ENCODE peak calls at places on chromosomes 12 and 14, in seven cellular contexts. One of them, this sample, is unnamed.

GRCh38 chr14:61268797-61269196 is 12.3 kb downstream of the TMEM30B start:
- DNase-seq in OCI-LY7: no peak
- DNase-seq in GM23248: peak
- DNase-seq in hepatocyte: no peak
- DNase-seq in fibroblast of lung: no peak
- DNase-seq in HepG2: no peak
- DNase-seq in neuronal stem cell: no peak
- DNase-seq in this sample: no peak

GRCh38 chr12:68290126-68290525 is 36.7 kb upstream of the IL22 start:
- DNase-seq in HepG2: no peak
- DNase-seq in fibroblast of lung: peak
- DNase-seq in hepatocyte: no peak
- DNase-seq in GM23248: no peak
- DNase-seq in neuronal stem cell: no peak
- DNase-seq in OCI-LY7: no peak
- DNase-seq in this sample: no peak

GRCh38 chr14:74242055-74243042 is 3.1 kb downstream of the VSX2 start:
- DNase-seq in HepG2: no peak
- DNase-seq in fibroblast of lung: no peak
- DNase-seq in OCI-LY7: no peak
- DNase-seq in neuronal stem cell: no peak
- DNase-seq in hepatocyte: no peak
- DNase-seq in GM23248: no peak
- DNase-seq in this sample: no peak

GRCh38 chr12:109586385-109587296 is 13.0 kb downstream of the MVK start:
- DNase-seq in OCI-LY7: no peak
- DNase-seq in HepG2: peak
- DNase-seq in hepatocyte: no peak
- DNase-seq in GM23248: no peak
- DNase-seq in fibroblast of lung: no peak
- DNase-seq in neuronal stem cell: no peak
- DNase-seq in this sample: no peak

GRCh38 chr14:94129111-94129757 is at the start of gene IFI27L2:
- DNase-seq in OCI-LY7: peak
- DNase-seq in neuronal stem cell: peak
- DNase-seq in HepG2: peak
- DNase-seq in fibroblast of lung: peak
- DNase-seq in GM23248: peak
- DNase-seq in hepatocyte: peak
- DNase-seq in this sample: peak

GRCh38 chr12:20601668-20602280 is 93.4 kb upstream of the SLCO1C1 start:
- DNase-seq in fibroblast of lung: peak
- DNase-seq in GM23248: peak
- DNase-seq in neuronal stem cell: no peak
- DNase-seq in HepG2: peak
- DNase-seq in hepatocyte: peak
- DNase-seq in OCI-LY7: peak
- DNase-seq in this sample: no peak

GRCh38 chr12:32270818-32271710 is 128.3 kb upstream of the FGD4 start:
- DNase-seq in GM23248: peak
- DNase-seq in neuronal stem cell: no peak
- DNase-seq in hepatocyte: peak
- DNase-seq in HepG2: peak
- DNase-seq in fibroblast of lung: peak
- DNase-seq in OCI-LY7: peak
- DNase-seq in this sample: no peak

GRCh38 chr14:101082036-101082435 is 178.5 kb upstream of the RTL1 start:
- DNase-seq in HepG2: no peak
- DNase-seq in neuronal stem cell: no peak
- DNase-seq in OCI-LY7: no peak
- DNase-seq in GM23248: no peak
- DNase-seq in hepatocyte: no peak
- DNase-seq in fibroblast of lung: no peak
- DNase-seq in this sample: no peak

GRCh38 chr12:44851586-44851985 is 24.5 kb downstream of the NELL2 start:
- DNase-seq in hepatocyte: no peak
- DNase-seq in neuronal stem cell: no peak
- DNase-seq in GM23248: no peak
- DNase-seq in HepG2: no peak
- DNase-seq in OCI-LY7: no peak
- DNase-seq in fibroblast of lung: no peak
- DNase-seq in this sample: no peak

GRCh38 chr12:72346331-72346944 is 74.3 kb downstream of the TRHDE start:
- DNase-seq in fibroblast of lung: peak
- DNase-seq in HepG2: peak
- DNase-seq in GM23248: peak
- DNase-seq in neuronal stem cell: peak
- DNase-seq in OCI-LY7: peak
- DNase-seq in hepatocyte: peak
- DNase-seq in this sample: peak

GRCh38 chr14:51004352-51004800 is 60.1 kb upstream of the PYGL start:
- DNase-seq in OCI-LY7: no peak
- DNase-seq in HepG2: no peak
- DNase-seq in hepatocyte: no peak
- DNase-seq in GM23248: peak
- DNase-seq in neuronal stem cell: no peak
- DNase-seq in fibroblast of lung: no peak
- DNase-seq in this sample: no peak

GRCh38 chr14:23469906-23470403 is 452 bp downstream of the NGDN start:
- DNase-seq in HepG2: no peak
- DNase-seq in OCI-LY7: no peak
- DNase-seq in GM23248: peak
- DNase-seq in neuronal stem cell: no peak
- DNase-seq in hepatocyte: peak
- DNase-seq in fibroblast of lung: peak
- DNase-seq in this sample: no peak

GRCh38 chr14:77037338-77037782 is 8.9 kb upstream of the IRF2BPL start:
- DNase-seq in fibroblast of lung: no peak
- DNase-seq in neuronal stem cell: no peak
- DNase-seq in GM23248: no peak
- DNase-seq in hepatocyte: no peak
- DNase-seq in HepG2: no peak
- DNase-seq in OCI-LY7: no peak
- DNase-seq in this sample: no peak

GRCh38 chr12:132597333-132598283 is 12.8 kb downstream of the LRCOL1 start:
- DNase-seq in neuronal stem cell: peak
- DNase-seq in GM23248: peak
- DNase-seq in fibroblast of lung: peak
- DNase-seq in hepatocyte: peak
- DNase-seq in HepG2: no peak
- DNase-seq in OCI-LY7: peak
- DNase-seq in this sample: no peak

GRCh38 chr12:27297576-27297975 is 35.1 kb upstream of the BMAL2 start:
- DNase-seq in HepG2: no peak
- DNase-seq in neuronal stem cell: no peak
- DNase-seq in GM23248: no peak
- DNase-seq in fibroblast of lung: no peak
- DNase-seq in hepatocyte: no peak
- DNase-seq in OCI-LY7: no peak
- DNase-seq in this sample: no peak

GRCh38 chr12:69688496-69689427 is 10.3 kb downstream of the BEST3 start:
- DNase-seq in neuronal stem cell: no peak
- DNase-seq in hepatocyte: peak
- DNase-seq in fibroblast of lung: peak
- DNase-seq in GM23248: peak
- DNase-seq in OCI-LY7: no peak
- DNase-seq in HepG2: peak
- DNase-seq in this sample: peak

GRCh38 chr14:29321646-29322045 is 555.1 kb downstream of the FOXG1 start:
- DNase-seq in OCI-LY7: no peak
- DNase-seq in hepatocyte: peak
- DNase-seq in HepG2: no peak
- DNase-seq in fibroblast of lung: peak
- DNase-seq in neuronal stem cell: no peak
- DNase-seq in GM23248: peak
- DNase-seq in this sample: no peak

GRCh38 chr12:57152408-57153038 is 5.1 kb upstream of the LRP1-AS start:
- DNase-seq in hepatocyte: no peak
- DNase-seq in HepG2: no peak
- DNase-seq in GM23248: peak
- DNase-seq in neuronal stem cell: no peak
- DNase-seq in fibroblast of lung: peak
- DNase-seq in OCI-LY7: no peak
- DNase-seq in this sample: no peak

GRCh38 chr12:116878567-116879508 is 2.4 kb downstream of the HRK start:
- DNase-seq in hepatocyte: no peak
- DNase-seq in neuronal stem cell: no peak
- DNase-seq in OCI-LY7: no peak
- DNase-seq in fibroblast of lung: no peak
- DNase-seq in GM23248: peak
- DNase-seq in HepG2: no peak
- DNase-seq in this sample: peak

GRCh38 chr14:31858868-31859267 is 218.2 kb upstream of the ARHGAP5 start:
- DNase-seq in fibroblast of lung: peak
- DNase-seq in GM23248: peak
- DNase-seq in OCI-LY7: no peak
- DNase-seq in HepG2: peak
- DNase-seq in hepatocyte: no peak
- DNase-seq in neuronal stem cell: no peak
- DNase-seq in this sample: no peak

GRCh38 chr12:24695657-24696329 is 253.1 kb downstream of the BCAT1 start:
- DNase-seq in hepatocyte: no peak
- DNase-seq in OCI-LY7: no peak
- DNase-seq in fibroblast of lung: peak
- DNase-seq in HepG2: no peak
- DNase-seq in GM23248: peak
- DNase-seq in neuronal stem cell: no peak
- DNase-seq in this sample: no peak

GRCh38 chr12:77847060-77847541 is 16.4 kb downstream of the NAV3 start:
- DNase-seq in hepatocyte: no peak
- DNase-seq in OCI-LY7: peak
- DNase-seq in neuronal stem cell: no peak
- DNase-seq in HepG2: no peak
- DNase-seq in fibroblast of lung: peak
- DNase-seq in GM23248: peak
- DNase-seq in this sample: no peak

DNA sequence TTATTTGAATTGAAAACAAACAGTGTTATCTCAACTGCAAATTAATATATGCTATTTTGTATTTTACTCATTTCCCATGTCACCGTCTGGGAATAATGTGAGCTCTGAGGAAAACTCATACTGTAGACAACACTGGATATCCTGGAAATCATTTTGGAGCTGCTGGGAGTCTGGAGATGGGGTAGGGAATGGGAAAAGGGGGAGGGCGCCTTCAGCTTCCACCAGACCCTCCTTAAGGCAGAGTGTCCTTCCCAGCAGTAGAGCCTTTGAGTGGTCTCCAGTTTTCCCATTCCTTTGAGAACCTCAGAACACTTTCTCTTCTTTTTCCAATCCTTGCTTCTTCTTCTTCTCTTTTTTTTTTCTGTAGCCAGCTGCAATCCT is 5.4 kb upstream of the LRIG3 start:
- DNase-seq in OCI-LY7: no peak
- DNase-seq in HepG2: no peak
- DNase-seq in hepatocyte: no peak
- DNase-seq in fibroblast of lung: no peak
- DNase-seq in GM23248: no peak
- DNase-seq in neuronal stem cell: no peak
- DNase-seq in this sample: no peak
- H2AFZ ChIP-seq in OCI-LY7: no peak
- H2AFZ ChIP-seq in HepG2: no peak
- H2AFZ ChIP-seq in hepatocyte: no peak
- H2AFZ ChIP-seq in fibroblast of lung: no peak
- H2AFZ ChIP-seq in GM23248: no peak
- H2AFZ ChIP-seq in neuronal stem cell: peak
- H2AFZ ChIP-seq in this sample: no peak

DNA sequence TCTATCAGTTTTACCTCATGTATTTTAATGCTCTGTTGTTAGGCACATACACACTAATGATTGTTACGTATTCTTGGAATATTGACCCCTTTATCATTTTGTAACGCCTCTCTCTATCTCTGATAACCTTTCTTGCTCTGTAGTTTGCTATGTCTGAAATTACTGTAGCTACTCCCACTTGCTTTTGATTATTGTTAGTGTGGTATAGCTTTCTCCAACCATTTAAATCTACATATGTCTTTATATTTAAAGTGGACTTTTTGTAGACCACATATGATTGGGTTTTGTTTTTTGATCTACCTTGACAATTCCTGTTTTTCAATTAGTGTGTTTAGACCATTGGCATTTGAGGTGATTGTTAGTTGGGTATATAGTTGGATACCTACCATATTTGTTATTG is 43.4 kb downstream of the CRADD start:
- DNase-seq in HepG2: no peak
- DNase-seq in fibroblast of lung: no peak
- DNase-seq in hepatocyte: no peak
- DNase-seq in neuronal stem cell: no peak
- DNase-seq in OCI-LY7: no peak
- DNase-seq in GM23248: no peak
- DNase-seq in this sample: no peak
- H2AFZ ChIP-seq in HepG2: no peak
- H2AFZ ChIP-seq in fibroblast of lung: no peak
- H2AFZ ChIP-seq in hepatocyte: no peak
- H2AFZ ChIP-seq in neuronal stem cell: no peak
- H2AFZ ChIP-seq in OCI-LY7: no peak
- H2AFZ ChIP-seq in GM23248: no peak
- H2AFZ ChIP-seq in this sample: no peak

DNA sequence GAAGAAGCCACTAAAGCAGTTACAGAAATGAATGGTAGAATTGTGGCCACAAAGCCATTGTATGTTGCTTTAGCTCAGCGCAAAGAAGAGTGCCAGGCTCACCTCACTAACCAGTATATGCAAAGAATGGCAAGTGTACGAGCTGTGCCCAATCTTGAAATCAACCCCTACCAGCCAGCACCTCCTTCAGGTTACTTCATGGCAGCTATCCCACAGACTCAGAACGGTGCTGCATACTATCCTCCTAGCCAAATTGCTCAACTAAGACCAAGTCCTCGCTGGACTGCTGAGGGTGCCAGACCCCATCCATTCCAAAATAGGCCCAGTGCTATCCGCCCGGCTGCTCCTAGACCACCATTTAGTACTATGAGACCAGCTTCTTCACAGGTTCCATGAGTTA is 21.5 kb upstream of the SRGAP1 start:
- DNase-seq in HepG2: no peak
- DNase-seq in GM23248: no peak
- DNase-seq in neuronal stem cell: no peak
- DNase-seq in hepatocyte: no peak
- DNase-seq in OCI-LY7: no peak
- DNase-seq in fibroblast of lung: no peak
- DNase-seq in this sample: no peak
- H2AFZ ChIP-seq in HepG2: peak
- H2AFZ ChIP-seq in GM23248: no peak
- H2AFZ ChIP-seq in neuronal stem cell: no peak
- H2AFZ ChIP-seq in hepatocyte: no peak
- H2AFZ ChIP-seq in OCI-LY7: no peak
- H2AFZ ChIP-seq in fibroblast of lung: no peak
- H2AFZ ChIP-seq in this sample: no peak

GRCh38 chr12:123354600-123354999 is 10.0 kb downstream of the SBNO1 start:
- DNase-seq in OCI-LY7: no peak
- DNase-seq in HepG2: no peak
- DNase-seq in GM23248: no peak
- DNase-seq in fibroblast of lung: peak
- DNase-seq in neuronal stem cell: no peak
- DNase-seq in hepatocyte: no peak
- DNase-seq in this sample: no peak

GRCh38 chr12:123358035-123358434 is 6.6 kb downstream of the SBNO1 start:
- DNase-seq in HepG2: no peak
- DNase-seq in OCI-LY7: no peak
- DNase-seq in hepatocyte: no peak
- DNase-seq in fibroblast of lung: no peak
- DNase-seq in GM23248: no peak
- DNase-seq in neuronal stem cell: no peak
- DNase-seq in this sample: no peak

GRCh38 chr12:123351349-123351748 is 13.3 kb downstream of the SBNO1 start:
- DNase-seq in GM23248: no peak
- DNase-seq in neuronal stem cell: no peak
- DNase-seq in OCI-LY7: no peak
- DNase-seq in hepatocyte: no peak
- DNase-seq in HepG2: no peak
- DNase-seq in fibroblast of lung: no peak
- DNase-seq in this sample: no peak

GRCh38 chr12:123356159-123356670 is 8.4 kb downstream of the SBNO1 start:
- DNase-seq in neuronal stem cell: no peak
- DNase-seq in fibroblast of lung: no peak
- DNase-seq in GM23248: no peak
- DNase-seq in hepatocyte: no peak
- DNase-seq in HepG2: no peak
- DNase-seq in OCI-LY7: no peak
- DNase-seq in this sample: no peak
- H2AFZ ChIP-seq in neuronal stem cell: no peak
- H2AFZ ChIP-seq in fibroblast of lung: no peak
- H2AFZ ChIP-seq in GM23248: no peak
- H2AFZ ChIP-seq in hepatocyte: no peak
- H2AFZ ChIP-seq in HepG2: no peak
- H2AFZ ChIP-seq in OCI-LY7: no peak
- H2AFZ ChIP-seq in this sample: no peak